ENCODE peak calls at places on chromosomes 11 and 22, in ten cellular contexts. T is hypothalamus; Z is CD8-positive, alpha-beta memory T cell; G is HFFc6; O is NCI-H226; E is aorta; I is thoracic aorta; D is ecto neural progenitor cell; Q is EL; B is cardiac muscle cell. S is an unnamed sample.

GRCh38 chr11:73401217-73401923 is 25.2 kb downstream of the RELT start:
- DNase-seq in T (no peak), Z (no peak), G (no peak), O (no peak), E (no peak), I (no peak), D (no peak), Q (no peak), B (no peak), S (no peak)

GRCh38 chr11:117877120-117877784 is 794 bp upstream of the FXYD6 start:
- DNase-seq in T (no peak), Z (no peak), G (no peak), O (no peak), E (no peak), I (no peak), D (no peak), Q (no peak), B (peak), S (no peak)

GRCh38 chr11:4202749-4203148 is 108.2 kb downstream of the RRM1 start:
- DNase-seq in T (no peak), Z (no peak), G (no peak), O (no peak), E (no peak), I (no peak), D (no peak), Q (no peak), B (no peak), S (no peak)

GRCh38 chr11:93392862-93393261 is 62.3 kb downstream of the DEUP1 start:
- DNase-seq in T (no peak), Z (no peak), G (no peak), O (peak), E (no peak), I (no peak), D (no peak), Q (no peak), B (peak), S (no peak)

GRCh38 chr11:119484741-119485605 is 62.0 kb upstream of the THY1 start:
- DNase-seq in T (no peak), Z (no peak), G (no peak), O (no peak), E (peak), I (no peak), D (peak), Q (no peak), B (no peak), S (no peak)

GRCh38 chr11:130449996-130450419 is 1.6 kb downstream of the ADAMTS15 start:
- DNase-seq in T (no peak), Z (no peak), G (no peak), O (peak), E (peak), I (peak), D (peak), Q (peak), B (peak), S (peak)

GRCh38 chr22:28541137-28541536 is 138.5 kb downstream of the TTC28 start:
- DNase-seq in T (no peak), Z (no peak), G (no peak), O (no peak), E (no peak), I (no peak), D (peak), Q (no peak), B (no peak), S (no peak)

GRCh38 chr11:94519478-94520084 is 7.3 kb downstream of the C11orf97 start:
- DNase-seq in T (no peak), Z (peak), G (peak), O (no peak), E (no peak), I (no peak), D (no peak), Q (peak), B (peak), S (peak)

GRCh38 chr11:125301301-125301700 is 136.8 kb downstream of the PKNOX2 start:
- DNase-seq in T (no peak), Z (no peak), G (no peak), O (no peak), E (no peak), I (no peak), D (no peak), Q (no peak), B (no peak), S (no peak)

GRCh38 chr11:68158580-68158979 is 37.4 kb upstream of the CHKA start:
- DNase-seq in T (no peak), Z (no peak), G (no peak), O (no peak), E (no peak), I (no peak), D (no peak), Q (no peak), B (no peak), S (no peak)

GRCh38 chr11:60924110-60924905 is at the start of gene TMEM132A:
- DNase-seq in T (peak), Z (no peak), G (peak), O (peak), E (peak), I (no peak), D (peak), Q (peak), B (peak), S (peak)

GRCh38 chr11:44277097-44278090 is 32.5 kb downstream of the ALX4 start:
- DNase-seq in T (no peak), Z (no peak), G (no peak), O (no peak), E (no peak), I (no peak), D (no peak), Q (no peak), B (no peak), S (no peak)

GRCh38 chr11:81644239-81644840 is 1089.3 kb downstream of the FAM181B start:
- DNase-seq in T (no peak), Z (peak), G (peak), O (no peak), E (no peak), I (no peak), D (peak), Q (peak), B (peak), S (peak)

GRCh38 chr11:111633756-111634362 is 31.6 kb downstream of the SIK2 start:
- DNase-seq in T (no peak), Z (no peak), G (no peak), O (peak), E (no peak), I (no peak), D (no peak), Q (peak), B (peak), S (no peak)

GRCh38 chr11:69909561-69910518 is 90.6 kb upstream of the FGF3 start:
- DNase-seq in T (no peak), Z (no peak), G (no peak), O (no peak), E (peak), I (no peak), D (no peak), Q (no peak), B (no peak), S (no peak)

GRCh38 chr22:24578355-24579241 is 14.3 kb downstream of the LRRC75B start:
- DNase-seq in T (no peak), Z (no peak), G (peak), O (no peak), E (no peak), I (no peak), D (no peak), Q (no peak), B (no peak), S (no peak)

GRCh38 chr22:50548046-50548912 is 2.6 kb downstream of the KLHDC7B start:
- DNase-seq in T (no peak), Z (peak), G (no peak), O (no peak), E (peak), I (no peak), D (no peak), Q (no peak), B (no peak), S (peak)

GRCh38 chr22:36365020-36365411 is 22.8 kb downstream of the MYH9 start:
- DNase-seq in T (no peak), Z (peak), G (peak), O (peak), E (peak), I (peak), D (no peak), Q (peak), B (peak), S (peak)

GRCh38 chr11:71355266-71355665 is 92.9 kb downstream of the DHCR7 start:
- DNase-seq in T (no peak), Z (no peak), G (no peak), O (no peak), E (no peak), I (no peak), D (no peak), Q (no peak), B (peak), S (no peak)

GRCh38 chr11:46485852-46486443 is 94.4 kb upstream of the CHRM4 start:
- DNase-seq in T (no peak), Z (no peak), G (no peak), O (no peak), E (no peak), I (no peak), D (no peak), Q (no peak), B (no peak), S (no peak)

GRCh38 chr22:47042861-47043496 is 280.5 kb downstream of the TBC1D22A start:
- DNase-seq in T (no peak), Z (no peak), G (no peak), O (no peak), E (no peak), I (no peak), D (no peak), Q (no peak), B (no peak), S (no peak)

GRCh38 chr22:38715176-38715764 is 9.5 kb downstream of the GTPBP1 start:
- DNase-seq in T (no peak), Z (no peak), G (no peak), O (no peak), E (peak), I (no peak), D (no peak), Q (no peak), B (no peak), S (no peak)

GRCh38 chr22:41608386-41608785 is 12.5 kb downstream of the DESI1 start:
- DNase-seq in T (no peak), Z (no peak), G (no peak), O (no peak), E (no peak), I (no peak), D (no peak), Q (no peak), B (no peak), S (no peak)

GRCh38 chr11:102603576-102603975 is 21.6 kb downstream of the MMP20 start:
- DNase-seq in T (no peak), Z (no peak), G (no peak), O (no peak), E (no peak), I (no peak), D (no peak), Q (no peak), B (no peak), S (no peak)

GRCh38 chr11:110356769-110357671 is 60.6 kb upstream of the RDX start:
- DNase-seq in T (no peak), Z (no peak), G (peak), O (no peak), E (no peak), I (no peak), D (no peak), Q (peak), B (peak), S (no peak)

GRCh38 chr22:21948390-21948789 is 4.3 kb downstream of the PPM1F start:
- DNase-seq in T (no peak), Z (no peak), G (no peak), O (no peak), E (no peak), I (no peak), D (no peak), Q (no peak), B (no peak), S (no peak)

GRCh38 chr11:41039592-41039991 is 419.9 kb downstream of the LRRC4C start:
- DNase-seq in T (no peak), Z (no peak), G (no peak), O (no peak), E (no peak), I (no peak), D (no peak), Q (no peak), B (no peak), S (no peak)

GRCh38 chr11:67732045-67732787 is 57.8 kb upstream of the ALDH3B2 start:
- DNase-seq in T (no peak), Z (peak), G (no peak), O (no peak), E (no peak), I (no peak), D (peak), Q (peak), B (no peak), S (no peak)

GRCh38 chr22:50083462-50084081 is 1.7 kb downstream of the MLC1 start:
- DNase-seq in T (no peak), Z (no peak), G (no peak), O (no peak), E (no peak), I (no peak), D (no peak), Q (no peak), B (no peak), S (no peak)

GRCh38 chr11:67302571-67303131 is 679 bp upstream of the SSH3 start:
- DNase-seq in T (no peak), Z (no peak), G (no peak), O (peak), E (no peak), I (no peak), D (peak), Q (no peak), B (peak), S (no peak)

S was measured in AG08396.